ENCODE peak calls at places on chromosomes 6 and 20, in eight cellular contexts. B is PC-3, A is NCI-H510A, N is HFF-Myc, Y is left cardiac atrium, H is dermis blood vessel endothelial cell, G is fibroblast of lung, R is smooth muscle cell of the brain vasculature. M is an unnamed sample.

GRCh38 chr6:11209941-11210340 is 22.5 kb downstream of the NEDD9 start:
- DNase-seq in Y (no peak), H (peak; percentile 65), N (no peak), R (no peak), B (no peak), A (no peak), G (no peak), M (no peak)

GRCh38 chr6:971981-972640 is 279.2 kb upstream of the EXOC2 start:
- DNase-seq in R (no peak), G (no peak), H (no peak), Y (no peak), N (peak; percentile 66), A (no peak), B (no peak), M (no peak)

GRCh38 chr6:121263742-121264141 is 70.5 kb downstream of the TBC1D32 start:
- DNase-seq in H (no peak), G (no peak), Y (no peak), R (no peak), B (no peak), N (no peak), A (no peak), M (no peak)

GRCh38 chr6:7468382-7469081 is 72.9 kb upstream of the DSP start:
- DNase-seq in N (no peak), Y (peak; percentile 81), A (no peak), B (peak; percentile 8), R (no peak), G (peak; percentile 23), H (peak; percentile 3), M (peak; percentile 60)

GRCh38 chr20:35561268-35561667 is 19.4 kb downstream of the ERGIC3 start:
- DNase-seq in G (peak; percentile 62), R (no peak), H (peak; percentile 52), B (peak; percentile 63), N (peak; percentile 11), Y (no peak), A (peak; percentile 74), M (no peak)

GRCh38 chr6:5778317-5778857 is 228.3 kb downstream of the NRN1 start:
- DNase-seq in H (no peak), A (no peak), G (no peak), B (no peak), R (no peak), N (no peak), Y (no peak), M (no peak)

GRCh38 chr6:125367036-125367782 is 65.4 kb upstream of the HDDC2 start:
- DNase-seq in N (no peak), A (no peak), R (no peak), B (no peak), H (no peak), Y (no peak), G (no peak), M (no peak)

GRCh38 chr6:168122521-168122920 is 43.5 kb upstream of the FRMD1 start:
- DNase-seq in G (no peak), A (no peak), B (no peak), R (no peak), N (no peak), H (no peak), Y (no peak), M (peak; percentile 13)

GRCh38 chr6:52574709-52575489 is 2.0 kb downstream of the TRAM2 start:
- DNase-seq in B (no peak), G (peak; percentile 67), H (peak; percentile 53), R (no peak), Y (peak; percentile 52), A (no peak), N (no peak), M (no peak)

GRCh38 chr6:68279793-68280557 is 355.1 kb upstream of the ADGRB3 start:
- DNase-seq in N (no peak), R (no peak), H (no peak), A (no peak), Y (no peak), G (peak; percentile 45), B (peak; percentile 13), M (no peak)

GRCh38 chr6:146650799-146651481 is 52.2 kb downstream of the ADGB start:
- DNase-seq in B (peak; percentile 37), A (no peak), G (no peak), R (no peak), N (peak; percentile 2), Y (no peak), H (no peak), M (no peak)

GRCh38 chr6:4322134-4322845 is 186.9 kb upstream of the ECI2 start:
- DNase-seq in R (no peak), Y (no peak), H (no peak), A (no peak), B (no peak), G (no peak), N (no peak), M (no peak)

GRCh38 chr6:33981421-33981820 is 164.5 kb downstream of the GRM4 start:
- DNase-seq in B (no peak), R (no peak), A (no peak), H (no peak), Y (no peak), N (no peak), G (no peak), M (no peak)

GRCh38 chr20:3354247-3354646 is 53.2 kb downstream of the DNAAF9 start:
- DNase-seq in G (no peak), N (no peak), Y (no peak), R (no peak), A (no peak), B (no peak), H (no peak), M (no peak)

GRCh38 chr6:70707893-70708292 is 40.2 kb downstream of the SMAP1 start:
- DNase-seq in B (no peak), N (no peak), A (no peak), G (no peak), H (no peak), Y (no peak), R (no peak), M (no peak)

GRCh38 chr6:7311920-7312615 is 931 bp downstream of the SSR1 start:
- DNase-seq in R (peak; percentile 15), N (no peak), H (peak; percentile 14), Y (no peak), G (peak; percentile 39), A (no peak), B (peak; percentile 33), M (no peak)

GRCh38 chr6:29887819-29888581 is 54.3 kb upstream of the HLA-A start:
- DNase-seq in Y (peak; percentile 82), R (no peak), G (peak; percentile 55), H (peak; percentile 35), B (peak; percentile 25), A (peak; percentile 2), N (no peak), M (peak; percentile 86)

GRCh38 chr6:163263998-163264661 is 150.4 kb upstream of the QKI start:
- DNase-seq in Y (no peak), N (no peak), A (no peak), G (no peak), H (no peak), B (no peak), R (no peak), M (no peak)

GRCh38 chr20:59835057-59835447 is 98.4 kb downstream of the SYCP2 start:
- DNase-seq in G (no peak), A (no peak), H (no peak), Y (no peak), N (no peak), R (peak; percentile 28), B (peak; percentile 35), M (no peak)

GRCh38 chr6:25889877-25890853 is 16.1 kb upstream of the SLC17A3 start:
- DNase-seq in R (no peak), B (peak; percentile 75), G (peak; percentile 66), A (peak; percentile 7), Y (no peak), H (peak; percentile 49), N (peak; percentile 19), M (peak; percentile 17)

GRCh38 chr20:7031222-7031621 is 263.7 kb downstream of the BMP2 start:
- DNase-seq in R (no peak), H (peak; percentile 8), Y (no peak), A (no peak), G (no peak), B (peak; percentile 11), N (no peak), M (no peak)

GRCh38 chr6:78462728-78463127 is 404.6 kb upstream of the IRAK1BP1 start:
- DNase-seq in G (no peak), A (no peak), B (peak; percentile 10), N (no peak), Y (no peak), H (no peak), R (no peak), M (no peak)

GRCh38 chr20:48904566-48905321 is 16.8 kb upstream of the ARFGEF2 start:
- DNase-seq in A (no peak), G (peak; percentile 75), Y (peak; percentile 38), B (peak; percentile 93), H (peak; percentile 78), R (no peak), N (peak; percentile 44), M (peak; percentile 69)

GRCh38 chr6:39892490-39893129 is 41.7 kb downstream of the MOCS1 start:
- DNase-seq in A (peak; percentile 49), Y (peak; percentile 76), N (peak; percentile 26), R (no peak), B (peak; percentile 44), G (peak; percentile 75), H (peak; percentile 82), M (peak; percentile 83)

GRCh38 chr6:53892707-53893106 is 97.9 kb downstream of the LRRC1 start:
- DNase-seq in H (no peak), G (no peak), B (no peak), Y (no peak), A (no peak), N (no peak), R (no peak), M (no peak)

GRCh38 chr6:133892444-133893323 is 3.8 kb downstream of the TCF21 start:
- DNase-seq in A (no peak), R (no peak), N (no peak), H (no peak), G (peak; percentile 72), Y (no peak), B (no peak), M (peak; percentile 58)

GRCh38 chr6:167702241-167702827 is 124.4 kb upstream of the AFDN start:
- DNase-seq in G (no peak), R (no peak), N (no peak), A (no peak), Y (no peak), H (peak; percentile 75), B (no peak), M (no peak)

GRCh38 chr20:36043447-36043846 is 75.1 kb downstream of the CNBD2 start:
- DNase-seq in N (no peak), G (no peak), A (no peak), H (no peak), R (no peak), Y (no peak), B (peak; percentile 33), M (no peak)

GRCh38 chr20:46681032-46681854 is 8.0 kb downstream of the TP53RK start:
- DNase-seq in N (no peak), B (peak; percentile 87), H (peak; percentile 78), G (peak; percentile 58), A (no peak), Y (peak; percentile 43), R (no peak), M (peak; percentile 53)

GRCh38 chr20:38298768-38299288 is 5.1 kb upstream of the BPI start:
- DNase-seq in G (peak; percentile 79), A (no peak), N (no peak), B (no peak), R (no peak), H (no peak), Y (peak; percentile 88), M (peak; percentile 95)

GRCh38 chr6:21747441-21747840 is 153.9 kb downstream of the SOX4 start:
- DNase-seq in G (no peak), B (no peak), Y (no peak), H (no peak), R (no peak), N (no peak), A (no peak), M (no peak)

GRCh38 chr20:38334016-38334415 is 12.3 kb upstream of the LBP start:
- DNase-seq in Y (no peak), N (no peak), R (no peak), A (no peak), B (no peak), G (no peak), H (no peak), M (no peak)

GRCh38 chr6:73329201-73329600 is 24.9 kb downstream of the DPPA5 start:
- DNase-seq in N (no peak), R (no peak), A (no peak), G (no peak), B (no peak), H (no peak), Y (no peak), M (no peak)

M was measured in ovary.